ENCODE peak calls at places on chromosomes 16 and 17, in four cellular contexts. One of them, this sample, is unnamed.

GRCh38 chr17:773467-774319 is 8.4 kb downstream of the GLOD4 start:
- DNase-seq in HFF-Myc: no peak
- DNase-seq in pancreas: no peak
- DNase-seq in RPMI7951: peak
- DNase-seq in this sample: no peak

GRCh38 chr17:32588135-32588534 is 101.3 kb downstream of the CDK5R1 start:
- DNase-seq in HFF-Myc: no peak
- DNase-seq in pancreas: no peak
- DNase-seq in RPMI7951: no peak
- DNase-seq in this sample: no peak

GRCh38 chr16:70432800-70433455 is 6.0 kb downstream of the ST3GAL2 start:
- DNase-seq in HFF-Myc: no peak
- DNase-seq in pancreas: no peak
- DNase-seq in RPMI7951: peak
- DNase-seq in this sample: no peak

GRCh38 chr16:87689956-87690465 is 75.8 kb downstream of the KLHDC4 start:
- DNase-seq in HFF-Myc: no peak
- DNase-seq in pancreas: no peak
- DNase-seq in RPMI7951: no peak
- DNase-seq in this sample: no peak

GRCh38 chr17:58693751-58694150 is 1.3 kb downstream of the RAD51C start:
- DNase-seq in HFF-Myc: no peak
- DNase-seq in pancreas: no peak
- DNase-seq in RPMI7951: no peak
- DNase-seq in this sample: no peak

GRCh38 chr17:27540300-27541105 is 84.3 kb downstream of the KSR1 start:
- DNase-seq in HFF-Myc: peak
- DNase-seq in pancreas: peak
- DNase-seq in RPMI7951: peak
- DNase-seq in this sample: peak

GRCh38 chr17:58320163-58320558 is 8.4 kb downstream of the TSPOAP1 start:
- DNase-seq in HFF-Myc: no peak
- DNase-seq in pancreas: peak
- DNase-seq in RPMI7951: no peak
- DNase-seq in this sample: peak

GRCh38 chr17:65423346-65424140 is 137.9 kb downstream of the AXIN2 start:
- DNase-seq in HFF-Myc: no peak
- DNase-seq in pancreas: no peak
- DNase-seq in RPMI7951: no peak
- DNase-seq in this sample: no peak

GRCh38 chr16:4936181-4936990 is 562 bp downstream of the PPL start:
- DNase-seq in HFF-Myc: no peak
- DNase-seq in pancreas: peak
- DNase-seq in RPMI7951: no peak
- DNase-seq in this sample: no peak

GRCh38 chr17:8019665-8020064 is 17.2 kb downstream of the GUCY2D start:
- DNase-seq in HFF-Myc: no peak
- DNase-seq in pancreas: no peak
- DNase-seq in RPMI7951: peak
- DNase-seq in this sample: no peak

GRCh38 chr17:45948881-45949624 is 50.0 kb upstream of the STH start:
- DNase-seq in HFF-Myc: peak
- DNase-seq in pancreas: peak
- DNase-seq in RPMI7951: peak
- DNase-seq in this sample: no peak